ENCODE peak calls at places on chromosomes 1 and 21, in four cellular contexts. One of them, this sample, is unnamed.

GRCh38 chr1:184867866-184868585 is 106.3 kb downstream of the NIBAN1 start:
- DNase-seq in OCI-LY7: no peak
- DNase-seq in GM13977: no peak
- DNase-seq in CD4-positive, alpha-beta T cell: no peak
- DNase-seq in this sample: no peak

GRCh38 chr1:36420836-36421317 is 23.2 kb upstream of the LSM10 start:
- DNase-seq in OCI-LY7: peak; percentile 89
- DNase-seq in GM13977: peak; percentile 76
- DNase-seq in CD4-positive, alpha-beta T cell: peak; percentile 86
- DNase-seq in this sample: peak; percentile 83

GRCh38 chr21:41966341-41966833 is 12.6 kb upstream of the C2CD2 start:
- DNase-seq in OCI-LY7: no peak
- DNase-seq in GM13977: no peak
- DNase-seq in CD4-positive, alpha-beta T cell: no peak
- DNase-seq in this sample: no peak

GRCh38 chr1:2786329-2787162 is 14.9 kb downstream of the TTC34 start:
- DNase-seq in OCI-LY7: peak; percentile 53
- DNase-seq in GM13977: peak; percentile 77
- DNase-seq in CD4-positive, alpha-beta T cell: peak; percentile 63
- DNase-seq in this sample: peak; percentile 69

GRCh38 chr1:170168263-170168662 is 22.5 kb downstream of the NTMT2 start:
- DNase-seq in OCI-LY7: no peak
- DNase-seq in GM13977: no peak
- DNase-seq in CD4-positive, alpha-beta T cell: no peak
- DNase-seq in this sample: no peak

GRCh38 chr1:171017431-171017830 is 73.3 kb upstream of the FMO3 start:
- DNase-seq in OCI-LY7: no peak
- DNase-seq in GM13977: no peak
- DNase-seq in CD4-positive, alpha-beta T cell: no peak
- DNase-seq in this sample: no peak

GRCh38 chr1:63012339-63012738 is 228.4 kb downstream of the ATG4C start:
- DNase-seq in OCI-LY7: no peak
- DNase-seq in GM13977: no peak
- DNase-seq in CD4-positive, alpha-beta T cell: no peak
- DNase-seq in this sample: no peak

GRCh38 chr1:151222130-151222529 is 23.8 kb downstream of the PIP5K1A start:
- DNase-seq in OCI-LY7: no peak
- DNase-seq in GM13977: no peak
- DNase-seq in CD4-positive, alpha-beta T cell: no peak
- DNase-seq in this sample: no peak

GRCh38 chr1:165629848-165630628 is 996 bp upstream of the MGST3 start:
- DNase-seq in OCI-LY7: peak; percentile 72
- DNase-seq in GM13977: no peak
- DNase-seq in CD4-positive, alpha-beta T cell: no peak
- DNase-seq in this sample: no peak

GRCh38 chr1:228691926-228692325 is 43.4 kb upstream of the RHOU start:
- DNase-seq in OCI-LY7: peak; percentile 38
- DNase-seq in GM13977: peak; percentile 35
- DNase-seq in CD4-positive, alpha-beta T cell: no peak
- DNase-seq in this sample: peak; percentile 35

GRCh38 chr1:207817778-207818751 is 66.2 kb downstream of the CD46 start:
- DNase-seq in OCI-LY7: no peak
- DNase-seq in GM13977: no peak
- DNase-seq in CD4-positive, alpha-beta T cell: no peak
- DNase-seq in this sample: no peak

GRCh38 chr1:116518400-116518799 is 52.4 kb downstream of the CD58 start:
- DNase-seq in OCI-LY7: no peak
- DNase-seq in GM13977: no peak
- DNase-seq in CD4-positive, alpha-beta T cell: no peak
- DNase-seq in this sample: no peak

GRCh38 chr1:25196830-25197229 is 35.5 kb downstream of the SYF2 start:
- DNase-seq in OCI-LY7: no peak
- DNase-seq in GM13977: no peak
- DNase-seq in CD4-positive, alpha-beta T cell: no peak
- DNase-seq in this sample: no peak

GRCh38 chr1:67053535-67053784 is 488 bp downstream of the SLC35D1 start:
- DNase-seq in OCI-LY7: no peak
- DNase-seq in GM13977: no peak
- DNase-seq in CD4-positive, alpha-beta T cell: peak; percentile 31
- DNase-seq in this sample: peak; percentile 60

GRCh38 chr1:67755160-67755559 is 70.2 kb downstream of the GADD45A start:
- DNase-seq in OCI-LY7: peak; percentile 41
- DNase-seq in GM13977: no peak
- DNase-seq in CD4-positive, alpha-beta T cell: no peak
- DNase-seq in this sample: no peak

GRCh38 chr1:81424056-81424455 is 376.7 kb upstream of the ADGRL2 start:
- DNase-seq in OCI-LY7: no peak
- DNase-seq in GM13977: no peak
- DNase-seq in CD4-positive, alpha-beta T cell: no peak
- DNase-seq in this sample: no peak

GRCh38 chr1:68330391-68330790 is 98.1 kb upstream of the WLS start:
- DNase-seq in OCI-LY7: no peak
- DNase-seq in GM13977: no peak
- DNase-seq in CD4-positive, alpha-beta T cell: no peak
- DNase-seq in this sample: no peak

GRCh38 chr1:4083171-4084052 is 183.3 kb upstream of the C1orf174 start:
- DNase-seq in OCI-LY7: no peak
- DNase-seq in GM13977: no peak
- DNase-seq in CD4-positive, alpha-beta T cell: no peak
- DNase-seq in this sample: no peak

GRCh38 chr1:181588631-181589030 is 105.3 kb downstream of the CACNA1E start:
- DNase-seq in OCI-LY7: no peak
- DNase-seq in GM13977: no peak
- DNase-seq in CD4-positive, alpha-beta T cell: no peak
- DNase-seq in this sample: no peak

GRCh38 chr1:235093685-235094592 is 34.7 kb downstream of the TOMM20 start:
- DNase-seq in OCI-LY7: peak; percentile 82
- DNase-seq in GM13977: peak; percentile 83
- DNase-seq in CD4-positive, alpha-beta T cell: peak; percentile 79
- DNase-seq in this sample: peak; percentile 84

GRCh38 chr1:210883821-210884220 is 250.1 kb downstream of the KCNH1 start:
- DNase-seq in OCI-LY7: no peak
- DNase-seq in GM13977: no peak
- DNase-seq in CD4-positive, alpha-beta T cell: no peak
- DNase-seq in this sample: no peak

GRCh38 chr1:197675475-197676324 is 99.6 kb downstream of the DENND1B start:
- DNase-seq in OCI-LY7: no peak
- DNase-seq in GM13977: no peak
- DNase-seq in CD4-positive, alpha-beta T cell: no peak
- DNase-seq in this sample: no peak

GRCh38 chr1:9721606-9722377 is 70.3 kb downstream of the PIK3CD start:
- DNase-seq in OCI-LY7: peak; percentile 78
- DNase-seq in GM13977: peak; percentile 72
- DNase-seq in CD4-positive, alpha-beta T cell: peak; percentile 81
- DNase-seq in this sample: peak; percentile 62

GRCh38 chr1:232182206-232182605 is 447.7 kb downstream of the SIPA1L2 start:
- DNase-seq in OCI-LY7: no peak
- DNase-seq in GM13977: no peak
- DNase-seq in CD4-positive, alpha-beta T cell: no peak
- DNase-seq in this sample: no peak

GRCh38 chr1:214472362-214472761 is 79.0 kb downstream of the PTPN14 start:
- DNase-seq in OCI-LY7: no peak
- DNase-seq in GM13977: no peak
- DNase-seq in CD4-positive, alpha-beta T cell: no peak
- DNase-seq in this sample: no peak

DNA sequence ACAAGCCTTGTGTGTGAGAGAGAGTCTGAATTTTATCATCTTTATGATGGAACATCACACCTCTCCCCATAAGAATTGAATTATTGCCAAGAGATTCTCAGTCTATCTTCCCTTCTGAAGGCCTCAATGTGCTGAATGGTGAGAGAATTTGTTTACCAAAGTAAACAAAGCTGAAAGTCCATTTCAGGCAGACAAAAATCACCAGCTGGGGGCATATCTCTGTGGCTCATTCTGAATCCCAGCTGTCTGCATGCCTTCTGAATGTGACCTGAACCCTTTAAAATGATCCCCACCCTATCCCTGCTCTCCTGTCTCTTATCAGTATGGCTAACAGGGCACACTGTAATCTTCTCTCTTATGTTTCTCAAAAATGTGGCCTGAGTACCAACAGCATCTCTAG is 99.1 kb upstream of the CAMK1G start:
- DNase-seq in OCI-LY7: no peak
- DNase-seq in GM13977: no peak
- DNase-seq in CD4-positive, alpha-beta T cell: no peak
- DNase-seq in this sample: no peak
- TF ChIP-seq CTCF in OCI-LY7: no peak
- TF ChIP-seq CTCF in GM13977: no peak
- TF ChIP-seq CTCF in CD4-positive, alpha-beta T cell: no peak
- TF ChIP-seq CTCF in this sample: no peak

DNA sequence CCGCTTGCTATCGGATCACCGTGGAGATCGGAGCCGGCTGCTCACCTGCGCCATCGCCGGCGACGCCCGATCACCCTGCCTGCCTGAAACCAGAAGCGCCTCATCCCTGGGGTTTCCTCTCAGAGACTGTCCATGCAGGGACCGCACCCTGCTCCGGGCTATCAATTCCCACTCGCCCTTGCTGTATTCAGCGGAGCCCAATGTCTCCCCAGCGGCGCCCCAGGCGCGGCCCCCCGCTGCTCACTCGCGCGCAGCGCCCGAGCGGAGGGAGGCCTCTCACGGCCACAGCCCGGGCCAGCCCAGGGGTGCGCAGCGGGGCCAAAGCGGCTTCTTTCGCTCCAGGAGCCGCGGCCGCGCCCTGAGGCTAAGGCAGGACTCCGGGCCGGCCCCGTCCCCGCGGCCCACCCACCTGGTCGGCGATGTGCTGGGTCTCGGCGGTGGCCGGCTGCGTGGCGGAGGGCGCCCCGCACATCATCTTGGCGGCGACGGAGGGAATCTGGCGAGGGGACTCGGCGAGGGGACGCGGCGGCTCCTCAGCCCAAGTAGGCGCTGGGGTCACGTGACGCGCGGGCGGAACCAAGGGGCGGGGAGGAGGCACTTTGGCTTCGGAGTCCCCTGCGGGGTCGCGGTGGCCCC is at the start of gene CSTB:
- DNase-seq in OCI-LY7: peak; percentile 80
- DNase-seq in GM13977: peak; percentile 93
- DNase-seq in CD4-positive, alpha-beta T cell: peak; percentile 82
- DNase-seq in this sample: peak; percentile 88
- TF ChIP-seq CTCF in OCI-LY7: peak; percentile 35
- TF ChIP-seq CTCF in GM13977: peak; percentile 12
- TF ChIP-seq CTCF in CD4-positive, alpha-beta T cell: no peak
- TF ChIP-seq CTCF in this sample: no peak

GRCh38 chr1:200775850-200776249 is 37.2 kb downstream of the CAMSAP2 start:
- DNase-seq in OCI-LY7: no peak
- DNase-seq in GM13977: no peak
- DNase-seq in CD4-positive, alpha-beta T cell: no peak
- DNase-seq in this sample: no peak
- TF ChIP-seq CTCF in OCI-LY7: no peak
- TF ChIP-seq CTCF in GM13977: no peak
- TF ChIP-seq CTCF in CD4-positive, alpha-beta T cell: no peak
- TF ChIP-seq CTCF in this sample: no peak

DNA sequence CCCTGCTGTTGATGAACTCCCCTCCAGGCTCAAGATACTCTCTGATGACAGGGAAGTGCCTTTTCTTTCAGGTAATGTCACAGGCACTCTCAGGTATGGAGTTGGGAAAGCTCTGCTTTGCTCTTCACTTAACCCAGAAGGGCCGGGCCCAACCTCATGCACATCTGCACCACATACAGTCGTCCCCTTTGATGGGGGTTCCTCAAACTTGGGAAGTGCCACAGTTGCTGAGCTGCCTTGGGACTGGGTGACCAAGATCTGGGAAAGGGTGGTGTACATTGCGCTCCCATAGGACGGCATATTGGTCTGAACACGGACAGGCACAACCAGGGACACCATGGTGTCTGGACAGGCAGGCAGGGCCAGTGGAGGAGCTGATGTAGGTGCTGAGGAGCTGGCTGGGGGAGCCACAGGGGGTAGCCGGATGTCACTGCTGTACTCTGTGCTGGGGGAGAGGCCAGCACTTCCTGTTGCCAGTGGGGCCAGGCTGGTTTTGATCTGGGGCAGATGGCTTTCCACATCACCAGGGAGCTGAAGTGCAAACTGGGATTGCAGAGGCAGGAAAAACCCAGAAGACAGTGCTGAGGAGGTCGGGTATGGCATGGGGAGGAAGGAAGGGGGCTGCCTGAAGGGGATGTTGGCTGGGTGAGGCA is 96.2 kb upstream of the EDN2 start:
- DNase-seq in OCI-LY7: no peak
- DNase-seq in GM13977: no peak
- DNase-seq in CD4-positive, alpha-beta T cell: no peak
- DNase-seq in this sample: no peak
- TF ChIP-seq CTCF in OCI-LY7: no peak
- TF ChIP-seq CTCF in GM13977: no peak
- TF ChIP-seq CTCF in CD4-positive, alpha-beta T cell: no peak
- TF ChIP-seq CTCF in this sample: no peak

DNA sequence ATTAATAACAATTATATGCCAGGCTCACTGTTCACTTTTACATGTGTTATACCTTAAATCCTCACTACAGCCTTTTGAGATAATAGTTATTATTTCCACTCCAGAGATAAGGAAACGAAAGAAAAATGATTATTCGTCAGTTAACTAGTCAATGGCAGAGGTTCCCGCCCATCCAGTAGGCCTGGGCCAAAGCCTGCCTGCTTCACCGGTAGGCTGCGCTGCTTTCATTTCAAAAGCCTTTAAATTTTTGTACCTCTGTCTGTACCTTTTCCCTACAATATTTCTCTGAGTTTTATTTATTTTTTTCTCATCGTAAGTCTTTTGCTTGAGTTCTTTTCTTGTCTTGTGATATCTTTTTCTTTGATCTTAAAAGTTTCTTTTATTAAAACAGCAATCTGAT is 3.6 kb downstream of the GPR52 start:
- DNase-seq in OCI-LY7: no peak
- DNase-seq in GM13977: no peak
- DNase-seq in CD4-positive, alpha-beta T cell: no peak
- DNase-seq in this sample: no peak
- TF ChIP-seq CTCF in OCI-LY7: no peak
- TF ChIP-seq CTCF in GM13977: no peak
- TF ChIP-seq CTCF in CD4-positive, alpha-beta T cell: no peak
- TF ChIP-seq CTCF in this sample: no peak

GRCh38 chr1:205420938-205421337 is 918 bp downstream of the LEMD1 start:
- DNase-seq in OCI-LY7: no peak
- DNase-seq in GM13977: no peak
- DNase-seq in CD4-positive, alpha-beta T cell: no peak
- DNase-seq in this sample: no peak

GRCh38 chr1:205421728-205422127 is at the start of gene LEMD1:
- DNase-seq in OCI-LY7: no peak
- DNase-seq in GM13977: no peak
- DNase-seq in CD4-positive, alpha-beta T cell: no peak
- DNase-seq in this sample: no peak

GRCh38 chr1:205423814-205424399 is 2.1 kb upstream of the LEMD1 start:
- DNase-seq in OCI-LY7: no peak
- DNase-seq in GM13977: no peak
- DNase-seq in CD4-positive, alpha-beta T cell: no peak
- DNase-seq in this sample: no peak

GRCh38 chr1:205424881-205425635 is 3.2 kb upstream of the LEMD1 start:
- DNase-seq in OCI-LY7: no peak
- DNase-seq in GM13977: no peak
- DNase-seq in CD4-positive, alpha-beta T cell: no peak
- DNase-seq in this sample: no peak

GRCh38 chr1:205423248-205423647 is 1.4 kb upstream of the LEMD1 start:
- DNase-seq in OCI-LY7: no peak
- DNase-seq in GM13977: no peak
- DNase-seq in CD4-positive, alpha-beta T cell: no peak
- DNase-seq in this sample: no peak
- TF ChIP-seq CTCF in OCI-LY7: peak; percentile 17
- TF ChIP-seq CTCF in GM13977: no peak
- TF ChIP-seq CTCF in CD4-positive, alpha-beta T cell: no peak
- TF ChIP-seq CTCF in this sample: no peak